ENCODE peak calls at places on chromosome 20, in seven cellular contexts. G, I, B, Z, V, Q and J are unnamed samples.
A peak's percentile ranks its signal among the peaks of the same experiment; 100 is the strongest.

GRCh38 chr20:8330785-8331699 is 199.0 kb downstream of the PLCB1 start:
- DNase-seq in G (no peak), I (no peak), B (no peak), Z (no peak), V (no peak), Q (no peak), J (no peak)

GRCh38 chr20:58271596-58272460 is 37.7 kb upstream of the RAB22A start:
- DNase-seq in G (no peak), I (no peak), B (no peak), Z (no peak), V (no peak), Q (no peak), J (peak; percentile 60)

GRCh38 chr20:51463998-51464397 is 78.5 kb downstream of the NFATC2 start:
- DNase-seq in G (no peak), I (no peak), B (no peak), Z (no peak), V (no peak), Q (no peak), J (no peak)

GRCh38 chr20:56360133-56360898 is 1.5 kb downstream of the FAM210B start:
- DNase-seq in G (no peak), I (no peak), B (no peak), Z (no peak), V (no peak), Q (no peak), J (no peak)

GRCh38 chr20:62405108-62405980 is 1.7 kb downstream of the CABLES2 start:
- DNase-seq in G (no peak), I (no peak), B (no peak), Z (no peak), V (no peak), Q (no peak), J (no peak)

GRCh38 chr20:31555203-31555602 is 41.0 kb downstream of the HM13 start:
- DNase-seq in G (no peak), I (no peak), B (no peak), Z (no peak), V (no peak), Q (no peak), J (no peak)

GRCh38 chr20:21302645-21303060 is 478 bp upstream of the XRN2 start:
- DNase-seq in G (no peak), I (no peak), B (no peak), Z (no peak), V (no peak), Q (no peak), J (no peak)

GRCh38 chr20:35434085-35435005 is 3.7 kb downstream of the GDF5 start:
- DNase-seq in G (no peak), I (no peak), B (no peak), Z (no peak), V (no peak), Q (no peak), J (no peak)

GRCh38 chr20:25514747-25515340 is 70.5 kb downstream of the NINL start:
- DNase-seq in G (no peak), I (no peak), B (no peak), Z (no peak), V (no peak), Q (no peak), J (no peak)

GRCh38 chr20:2244993-2245392 is 50.8 kb upstream of the TGM3 start:
- DNase-seq in G (no peak), I (no peak), B (no peak), Z (no peak), V (no peak), Q (no peak), J (no peak)

GRCh38 chr20:33277471-33278441 is 5.3 kb upstream of the BPIFB1 start:
- DNase-seq in G (no peak), I (no peak), B (no peak), Z (no peak), V (no peak), Q (no peak), J (no peak)

GRCh38 chr20:11544029-11544678 is 373.5 kb upstream of the BTBD3 start:
- DNase-seq in G (peak; percentile 59), I (no peak), B (no peak), Z (no peak), V (peak; percentile 27), Q (peak; percentile 81), J (peak; percentile 4)

GRCh38 chr20:25282034-25282781 is 34.3 kb downstream of the PYGB start:
- DNase-seq in G (no peak), I (peak; percentile 6), B (no peak), Z (no peak), V (no peak), Q (no peak), J (no peak)

GRCh38 chr20:9517297-9518134 is 3.1 kb downstream of the LAMP5 start:
- DNase-seq in G (no peak), I (no peak), B (no peak), Z (no peak), V (no peak), Q (no peak), J (no peak)

GRCh38 chr20:62861732-62862336 is at the start of gene TCFL5:
- DNase-seq in G (peak; percentile 80), I (peak; percentile 94), B (peak; percentile 93), Z (peak; percentile 46), V (no peak), Q (peak; percentile 68), J (peak; percentile 93)

GRCh38 chr20:13006825-13007224 is 1.9 kb upstream of the SPTLC3 start:
- DNase-seq in G (no peak), I (no peak), B (no peak), Z (no peak), V (no peak), Q (no peak), J (no peak)

GRCh38 chr20:22533823-22534751 is 50.3 kb downstream of the FOXA2 start:
- DNase-seq in G (no peak), I (no peak), B (no peak), Z (no peak), V (no peak), Q (no peak), J (no peak)

GRCh38 chr20:43507150-43508080 is at the start of gene L3MBTL1:
- DNase-seq in G (peak; percentile 5), I (no peak), B (no peak), Z (no peak), V (no peak), Q (no peak), J (no peak)

GRCh38 chr20:19828233-19828632 is 70.2 kb downstream of the RIN2 start:
- DNase-seq in G (peak; percentile 6), I (no peak), B (no peak), Z (no peak), V (no peak), Q (no peak), J (peak; percentile 25)

GRCh38 chr20:19552144-19552895 is 205.7 kb upstream of the RIN2 start:
- DNase-seq in G (no peak), I (no peak), B (no peak), Z (no peak), V (peak; percentile 18), Q (no peak), J (no peak)

GRCh38 chr20:38665094-38665493 is 59.2 kb upstream of the SLC32A1 start:
- DNase-seq in G (no peak), I (no peak), B (no peak), Z (no peak), V (no peak), Q (peak; percentile 18), J (no peak)

GRCh38 chr20:40705413-40705812 is 16.4 kb upstream of the MAFB start:
- DNase-seq in G (no peak), I (no peak), B (no peak), Z (no peak), V (no peak), Q (no peak), J (no peak)

GRCh38 chr20:53805895-53806384 is 212.3 kb upstream of the ZNF217 start:
- DNase-seq in G (no peak), I (no peak), B (no peak), Z (no peak), V (no peak), Q (no peak), J (no peak)

GRCh38 chr20:57268399-57269076 is 2.1 kb upstream of the BMP7 start:
- DNase-seq in G (no peak), I (no peak), B (no peak), Z (no peak), V (no peak), Q (no peak), J (no peak)

GRCh38 chr20:43363506-43363905 is 94.2 kb upstream of the SRSF6 start:
- DNase-seq in G (no peak), I (no peak), B (no peak), Z (no peak), V (no peak), Q (no peak), J (no peak)

GRCh38 chr20:50270569-50270968 is 79.9 kb downstream of the CEBPB start:
- DNase-seq in G (no peak), I (no peak), B (no peak), Z (no peak), V (no peak), Q (no peak), J (no peak)

GRCh38 chr20:916825-917224 is 691 bp upstream of the ANGPT4 start:
- DNase-seq in G (no peak), I (no peak), B (no peak), Z (no peak), V (no peak), Q (no peak), J (no peak)

GRCh38 chr20:48831702-48832422 is 4.1 kb upstream of the PREX1 start:
- DNase-seq in G (no peak), I (no peak), B (no peak), Z (no peak), V (no peak), Q (no peak), J (no peak)

GRCh38 chr20:58006346-58007316 is 221.8 kb downstream of the ANKRD60 start:
- DNase-seq in G (no peak), I (no peak), B (no peak), Z (no peak), V (no peak), Q (no peak), J (no peak)

GRCh38 chr20:40658509-40658908 is 30.5 kb downstream of the MAFB start:
- DNase-seq in G (no peak), I (no peak), B (no peak), Z (no peak), V (no peak), Q (no peak), J (no peak)

GRCh38 chr20:57205625-57206219 is 60.7 kb downstream of the BMP7 start:
- DNase-seq in G (no peak), I (no peak), B (no peak), Z (no peak), V (peak; percentile 80), Q (no peak), J (no peak)

GRCh38 chr20:47271216-47271615 is 85.3 kb downstream of the ZMYND8 start:
- DNase-seq in G (no peak), I (no peak), B (no peak), Z (no peak), V (no peak), Q (no peak), J (no peak)

GRCh38 chr20:45011108-45011526 is 44.8 kb downstream of the STK4 start:
- DNase-seq in G (peak; percentile 36), I (no peak), B (no peak), Z (no peak), V (no peak), Q (peak; percentile 93), J (peak; percentile 66)

GRCh38 chr20:57705103-57705899 is 4.5 kb downstream of the PMEPA1 start:
- DNase-seq in G (no peak), I (no peak), B (no peak), Z (no peak), V (no peak), Q (no peak), J (no peak)

GRCh38 chr20:54112221-54112884 is 42.0 kb upstream of the BCAS1 start:
- DNase-seq in G (no peak), I (no peak), B (no peak), Z (no peak), V (no peak), Q (no peak), J (no peak)

GRCh38 chr20:44435630-44436335 is 39.9 kb upstream of the TTPAL start:
- DNase-seq in G (no peak), I (no peak), B (no peak), Z (no peak), V (no peak), Q (no peak), J (no peak)

GRCh38 chr20:37348643-37349516 is 2.9 kb downstream of the SRC start:
- DNase-seq in G (no peak), I (no peak), B (no peak), Z (no peak), V (no peak), Q (no peak), J (no peak)

GRCh38 chr20:32285621-32286334 is 8.3 kb downstream of the KIF3B start:
- DNase-seq in G (no peak), I (no peak), B (no peak), Z (no peak), V (no peak), Q (no peak), J (peak; percentile 67)